ENCODE peak calls at places on chromosomes 13 and 19, in eight cellular contexts. A, D, L, W, C, J, Q and X are unnamed samples.

GRCh38 chr19:8561071-8561764 is 16.0 kb downstream of the MYO1F start:
- DNase-seq in C (no peak), W (no peak), J (no peak), A (no peak), Q (no peak), D (no peak), L (no peak), X (no peak)

GRCh38 chr13:44231786-44232516 is 141.7 kb upstream of the SERP2 start:
- DNase-seq in D (peak), W (peak), Q (no peak), L (no peak), C (no peak), A (peak), J (peak), X (peak)

GRCh38 chr13:21550918-21551317 is 53.1 kb downstream of the MICU2 start:
- DNase-seq in A (no peak), L (no peak), J (no peak), D (no peak), Q (no peak), W (no peak), C (no peak), X (no peak)

GRCh38 chr19:55304279-55304978 is 20.6 kb downstream of the BRSK1 start:
- DNase-seq in J (peak), D (peak), L (no peak), A (no peak), C (no peak), W (no peak), Q (no peak), X (no peak)

GRCh38 chr19:28142258-28142657 is 1070.7 kb downstream of the UQCRFS1 start:
- DNase-seq in L (no peak), D (no peak), C (no peak), A (no peak), Q (no peak), W (no peak), J (no peak), X (no peak)

GRCh38 chr13:44474122-44474910 is 100.7 kb downstream of the SERP2 start:
- DNase-seq in C (no peak), A (no peak), W (no peak), L (no peak), Q (no peak), J (peak), D (peak), X (no peak)

GRCh38 chr19:41427647-41428480 is 690 bp upstream of the B3GNT8 start:
- DNase-seq in J (no peak), C (no peak), D (no peak), Q (peak), L (no peak), W (no peak), A (no peak), X (peak)

GRCh38 chr13:50512602-50513527 is 330.6 kb downstream of the DLEU7 start:
- DNase-seq in L (peak), C (no peak), W (peak), D (peak), J (peak), A (no peak), Q (peak), X (peak)

GRCh38 chr13:95588721-95589120 is 36.2 kb downstream of the CLDN10 start:
- DNase-seq in W (no peak), J (no peak), Q (no peak), L (no peak), A (no peak), C (no peak), D (peak), X (no peak)